ENCODE peak calls at places on chromosome 16, in eight cellular contexts. M, V, G, E, O, Y, N and Z are unnamed samples.

GRCh38 chr16:12345349-12345748 is 368.8 kb downstream of the SNX29 start:
- DNase-seq in N (no peak), V (no peak), E (no peak), M (no peak), O (no peak), Y (no peak), G (no peak), Z (no peak)

GRCh38 chr16:77869997-77870813 is 81.8 kb downstream of the VAT1L start:
- DNase-seq in N (peak; percentile 68), Y (no peak), M (no peak), V (no peak), O (no peak), G (no peak), E (peak; percentile 18), Z (no peak)

GRCh38 chr16:70715860-70716357 is 30.1 kb upstream of the MTSS2 start:
- DNase-seq in V (no peak), E (peak; percentile 68), O (no peak), Y (no peak), N (no peak), M (no peak), G (no peak), Z (no peak)

GRCh38 chr16:89359296-89360147 is 130.8 kb downstream of the ANKRD11 start:
- DNase-seq in N (no peak), O (no peak), V (no peak), E (peak; percentile 43), G (no peak), M (no peak), Y (no peak), Z (no peak)

GRCh38 chr16:11603331-11603750 is 16.6 kb upstream of the LITAF start:
- DNase-seq in Y (no peak), O (no peak), N (peak; percentile 53), E (peak; percentile 67), M (no peak), V (no peak), G (no peak), Z (no peak)

GRCh38 chr16:6827931-6828330 is 504.7 kb upstream of the RBFOX1 start:
- DNase-seq in M (no peak), E (no peak), G (no peak), N (no peak), Y (no peak), V (no peak), O (no peak), Z (no peak)

GRCh38 chr16:5035909-5036227 is 2.1 kb upstream of the NAGPA start:
- DNase-seq in N (no peak), G (no peak), E (no peak), V (no peak), O (no peak), M (no peak), Y (no peak), Z (no peak)

GRCh38 chr16:12257926-12258561 is 281.5 kb downstream of the SNX29 start:
- DNase-seq in E (no peak), V (no peak), G (no peak), M (no peak), O (peak; percentile 23), N (peak; percentile 34), Y (peak; percentile 16), Z (no peak)

GRCh38 chr16:11618107-11618717 is 31.5 kb upstream of the LITAF start:
- DNase-seq in V (no peak), M (no peak), Y (no peak), N (peak; percentile 16), O (no peak), G (no peak), E (no peak), Z (no peak)

GRCh38 chr16:87344931-87345631 is 27.9 kb upstream of the C16orf95 start:
- DNase-seq in M (no peak), G (no peak), N (peak; percentile 49), E (no peak), V (no peak), Y (no peak), O (no peak), Z (no peak)

GRCh38 chr16:13014516-13014915 is 113.1 kb downstream of the SHISA9 start:
- DNase-seq in M (no peak), V (no peak), E (no peak), Y (no peak), O (no peak), G (no peak), N (no peak), Z (no peak)

GRCh38 chr16:79998143-79998542 is 397.6 kb upstream of the MAF start:
- DNase-seq in Y (no peak), N (no peak), M (no peak), G (no peak), V (no peak), O (no peak), E (no peak), Z (no peak)

GRCh38 chr16:15993946-15994665 is 44.7 kb downstream of the ABCC1 start:
- DNase-seq in G (peak; percentile 13), M (no peak), N (no peak), O (no peak), V (no peak), E (peak; percentile 57), Y (no peak), Z (no peak)

GRCh38 chr16:49663081-49664057 is 192.5 kb downstream of the ZNF423 start:
- DNase-seq in O (no peak), V (no peak), G (no peak), M (no peak), E (no peak), Y (no peak), N (peak; percentile 61), Z (no peak)

GRCh38 chr16:87637357-87637756 is 35.0 kb downstream of the JPH3 start:
- DNase-seq in N (no peak), M (no peak), G (no peak), O (no peak), V (no peak), Y (no peak), E (no peak), Z (no peak)

GRCh38 chr16:19636436-19637267 is 81.1 kb downstream of the VPS35L start:
- DNase-seq in G (no peak), O (no peak), Y (no peak), M (no peak), V (no peak), E (no peak), N (no peak), Z (no peak)

GRCh38 chr16:58011652-58012051 is 10.4 kb downstream of the USB1 start:
- DNase-seq in N (no peak), E (peak; percentile 66), Y (no peak), O (no peak), M (no peak), V (no peak), G (no peak), Z (no peak)

GRCh38 chr16:56931769-56932587 is at the start of gene HERPUD1:
- DNase-seq in Y (peak; percentile 97), V (peak; percentile 100), G (peak; percentile 99), E (peak; percentile 98), M (peak; percentile 70), N (peak; percentile 99), O (peak; percentile 98), Z (peak; percentile 98)

GRCh38 chr16:74896389-74897370 is 88.2 kb downstream of the WDR59 start:
- DNase-seq in V (no peak), Y (peak; percentile 55), E (peak; percentile 42), O (peak; percentile 25), M (peak; percentile 33), G (peak; percentile 15), N (no peak), Z (no peak)

GRCh38 chr16:81487301-81487720 is 42.7 kb downstream of the CMIP start:
- DNase-seq in G (no peak), Y (no peak), N (no peak), O (no peak), V (no peak), M (no peak), E (no peak), Z (no peak)

GRCh38 chr16:75433732-75434413 is 570 bp upstream of the CFDP1 start:
- DNase-seq in N (peak; percentile 74), O (peak; percentile 75), Y (peak; percentile 92), V (peak; percentile 93), M (peak; percentile 78), G (peak; percentile 79), E (peak; percentile 97), Z (no peak)

GRCh38 chr16:67393111-67393789 is at the start of gene TPPP3:
- DNase-seq in V (no peak), E (peak; percentile 73), G (peak; percentile 88), Y (peak; percentile 73), O (peak; percentile 97), N (peak; percentile 95), M (no peak), Z (no peak)
- TF ChIP-seq CTCF in V (peak; percentile 60), E (peak; percentile 59), G (peak; percentile 69), Y (peak; percentile 15), O (peak; percentile 84), N (peak; percentile 76), M (peak; percentile 62), Z (no peak)

GRCh38 chr16:72939247-72939646 is 108.7 kb downstream of the ZFHX3 start:
- DNase-seq in E (peak; percentile 77), O (no peak), M (no peak), Y (peak; percentile 64), N (peak; percentile 64), G (no peak), V (no peak), Z (no peak)
- TF ChIP-seq CTCF in E (peak; percentile 50), O (no peak), M (no peak), Y (peak; percentile 20), N (peak; percentile 36), G (peak; percentile 37), V (peak; percentile 17), Z (no peak)

GRCh38 chr16:2507052-2507678 is 6.6 kb upstream of the ATP6V0C start:
- DNase-seq in G (no peak), V (no peak), O (no peak), E (no peak), M (no peak), N (no peak), Y (no peak), Z (peak; percentile 51)
- TF ChIP-seq CTCF in G (no peak), V (no peak), O (no peak), E (no peak), M (no peak), N (no peak), Y (no peak), Z (no peak)

GRCh38 chr16:69448470-69449193 is 24.2 kb downstream of the CYB5B start:
- DNase-seq in G (no peak), E (peak; percentile 60), V (no peak), O (no peak), Y (peak; percentile 29), M (no peak), N (no peak), Z (no peak)

GRCh38 chr16:69438465-69438864 is 14.0 kb downstream of the CYB5B start:
- DNase-seq in N (no peak), V (no peak), G (no peak), Y (no peak), M (no peak), O (no peak), E (no peak), Z (no peak)

GRCh38 chr16:69440236-69440635 is 15.8 kb downstream of the CYB5B start:
- DNase-seq in V (no peak), Y (no peak), O (no peak), G (no peak), M (no peak), E (no peak), N (no peak), Z (no peak)

GRCh38 chr16:69444873-69445517 is 20.6 kb downstream of the CYB5B start:
- DNase-seq in Y (no peak), M (no peak), N (no peak), O (no peak), E (peak; percentile 54), V (no peak), G (no peak), Z (no peak)

GRCh38 chr16:69443809-69444611 is 19.6 kb downstream of the CYB5B start:
- DNase-seq in M (peak; percentile 15), N (peak; percentile 33), E (peak; percentile 66), Y (peak; percentile 28), V (no peak), G (no peak), O (peak; percentile 21), Z (no peak)
- TF ChIP-seq CTCF in M (no peak), N (no peak), E (no peak), Y (no peak), V (no peak), G (no peak), O (no peak), Z (no peak)